ENCODE peak calls at places on chromosome 13, in five cellular contexts. Q is LHCN-M2; F is amygdala; N is CD8-positive, alpha-beta T cell; X is activated T-helper 2 cell treated with anti-CD3 and anti-CD28 coated beads, Interferon-gamma antibody, Interleukin-2, Interleukin-4, amounts not matched to agents 10 μg/mL and 5 μg/mL and 100 μg/mL, durations not matched to agents 14 hours and 24 hours and 36 hours. Z is an unnamed sample.

GRCh38 chr13:25214371-25215252 is 42.5 kb upstream of the AMER2 start:
- DNase-seq in Q (peak), F (no peak), N (no peak), X (no peak), Z (peak)

GRCh38 chr13:50951366-50951765 is 41.8 kb downstream of the RNASEH2B start:
- DNase-seq in N (no peak), X (no peak), Q (no peak), F (no peak), Z (no peak)

GRCh38 chr13:112066624-112067004 is 335 bp upstream of the SOX1 start:
- DNase-seq in F (no peak), X (no peak), N (peak), Q (peak), Z (no peak)

GRCh38 chr13:105627270-105627669 is 908.2 kb downstream of the EFNB2 start:
- DNase-seq in F (no peak), X (no peak), N (no peak), Q (peak), Z (no peak)

GRCh38 chr13:80603351-80603750 is 262.4 kb upstream of the SPRY2 start:
- DNase-seq in Q (peak), X (no peak), F (no peak), N (no peak), Z (no peak)

GRCh38 chr13:80132741-80133601 is 208.0 kb downstream of the SPRY2 start:
- DNase-seq in F (peak), X (no peak), Q (peak), N (no peak), Z (peak)

GRCh38 chr13:45925151-45925550 is 73.6 kb upstream of the SIAH3 start:
- DNase-seq in X (no peak), N (no peak), F (no peak), Q (no peak), Z (no peak)

GRCh38 chr13:39618546-39618945 is 15.6 kb upstream of the LHFPL6 start:
- DNase-seq in N (no peak), F (no peak), X (no peak), Q (no peak), Z (no peak)

GRCh38 chr13:98530236-98530635 is 46.7 kb downstream of the STK24 start:
- DNase-seq in Q (no peak), X (no peak), N (no peak), F (no peak), Z (no peak)

GRCh38 chr13:26220575-26220974 is 1.5 kb downstream of the RNF6 start:
- DNase-seq in N (no peak), X (no peak), F (no peak), Q (peak), Z (peak)

GRCh38 chr13:39612023-39612637 is 9.1 kb upstream of the LHFPL6 start:
- DNase-seq in X (peak), F (no peak), N (peak), Q (peak), Z (peak)

GRCh38 chr13:89115307-89115706 is 1444.1 kb downstream of the SLITRK5 start:
- DNase-seq in N (no peak), F (no peak), Q (no peak), X (no peak), Z (no peak)

GRCh38 chr13:20407759-20408158 is 117.9 kb downstream of the CRYL1 start:
- DNase-seq in Q (no peak), N (peak), F (no peak), X (no peak), Z (no peak)

GRCh38 chr13:86918682-86919081 is 752.5 kb upstream of the SLITRK5 start:
- DNase-seq in N (no peak), Q (no peak), F (no peak), X (no peak), Z (no peak)

GRCh38 chr13:68185767-68186166 is 955.6 kb upstream of the PCDH9 start:
- DNase-seq in F (no peak), N (no peak), X (no peak), Q (no peak), Z (no peak)

GRCh38 chr13:43110036-43110435 is 86.7 kb downstream of the DNAJC15 start:
- DNase-seq in N (no peak), F (no peak), Q (no peak), X (no peak), Z (no peak)

GRCh38 chr13:49958321-49958720 is 22.2 kb upstream of the SPRYD7 start:
- DNase-seq in N (no peak), F (no peak), Q (no peak), X (no peak), Z (no peak)

GRCh38 chr13:110697842-110698241 is 8.1 kb downstream of the CARS2 start:
- DNase-seq in X (no peak), F (no peak), N (no peak), Q (no peak), Z (no peak)

GRCh38 chr13:93409001-93409400 is 182.4 kb downstream of the GPC6 start:
- DNase-seq in Q (peak), X (no peak), F (no peak), N (no peak), Z (no peak)

GRCh38 chr13:45994752-45995151 is 57.8 kb downstream of the ZC3H13 start:
- DNase-seq in F (no peak), Q (no peak), N (no peak), X (no peak), Z (no peak)

GRCh38 chr13:99865420-99865930 is 106.1 kb downstream of the ZIC5 start:
- DNase-seq in Q (no peak), F (no peak), N (no peak), X (no peak), Z (no peak)

GRCh38 chr13:48138270-48138669 is 43.4 kb upstream of the MED4 start:
- DNase-seq in N (no peak), F (no peak), X (no peak), Q (no peak), Z (no peak)

GRCh38 chr13:29453657-29454056 is 141.8 kb downstream of the SLC7A1 start:
- DNase-seq in F (no peak), N (no peak), X (no peak), Q (no peak), Z (no peak)

GRCh38 chr13:107200491-107200890 is 632.6 kb upstream of the ARGLU1 start:
- DNase-seq in N (no peak), X (no peak), Q (no peak), F (no peak), Z (peak)

GRCh38 chr13:46315036-46315435 is 72.0 kb downstream of the RUBCNL start:
- DNase-seq in F (no peak), Q (no peak), X (no peak), N (no peak), Z (no peak)

GRCh38 chr13:109274188-109274821 is 512.1 kb downstream of the IRS2 start:
- DNase-seq in Q (peak), N (no peak), X (no peak), F (no peak), Z (peak)

GRCh38 chr13:99367663-99368448 is 60.7 kb upstream of the GPR183 start:
- DNase-seq in F (no peak), Q (no peak), X (no peak), N (peak), Z (no peak)

GRCh38 chr13:25059943-25060342 is 36.0 kb upstream of the PABPC3 start:
- DNase-seq in Q (no peak), N (no peak), X (no peak), F (no peak), Z (no peak)

GRCh38 chr13:86095351-86095750 is 296.1 kb upstream of the SLITRK6 start:
- DNase-seq in N (no peak), F (no peak), X (no peak), Q (no peak), Z (no peak)

GRCh38 chr13:111165611-111166010 is 50.5 kb downstream of the ARHGEF7 start:
- DNase-seq in Q (no peak), X (no peak), F (no peak), N (no peak), Z (no peak)

GRCh38 chr13:77492982-77493381 is 42.5 kb upstream of the SCEL start:
- DNase-seq in N (no peak), Q (peak), X (no peak), F (no peak), Z (peak)

GRCh38 chr13:21022694-21023325 is 38.6 kb downstream of the LATS2 start:
- DNase-seq in F (no peak), X (no peak), Q (no peak), N (no peak), Z (no peak)

GRCh38 chr13:113880651-113881611 is 17.1 kb upstream of the GAS6 start:
- DNase-seq in X (no peak), Q (peak), F (no peak), N (peak), Z (no peak)

GRCh38 chr13:36354842-36355241 is 8.6 kb upstream of the SPART start:
- DNase-seq in X (no peak), N (no peak), Q (no peak), F (no peak), Z (no peak)

GRCh38 chr13:55244991-55245644 is 1895.6 kb upstream of the PRR20A start:
- DNase-seq in Q (peak), X (no peak), N (no peak), F (no peak), Z (no peak)

GRCh38 chr13:25890671-25891212 is 161.1 kb downstream of the SHISA2 start:
- DNase-seq in Q (no peak), N (no peak), X (no peak), F (no peak), Z (no peak)

GRCh38 chr13:43911871-43912270 is 32.2 kb downstream of the LACC1 start:
- DNase-seq in F (no peak), N (no peak), X (no peak), Q (no peak), Z (no peak)